ENCODE peak calls at places on chromosomes 16 and 17, in six cellular contexts. C is HL-60, D is ureter, H is AG20443, N is neural crest cell, M is lung microvascular endothelial cell. S is an unnamed sample.
A peak's percentile ranks its signal among the peaks of the same experiment; 100 is the strongest.

GRCh38 chr17:68576811-68577551 is 24.2 kb downstream of the FAM20A start:
- DNase-seq in C (no peak), D (no peak), H (peak; percentile 84), N (no peak), M (no peak), S (no peak)

GRCh38 chr17:32342603-32343325 is 791 bp upstream of the C17orf75 start:
- DNase-seq in C (no peak), D (no peak), H (no peak), N (no peak), M (no peak), S (no peak)

GRCh38 chr17:66954632-66955031 is 9.9 kb upstream of the CACNG4 start:
- DNase-seq in C (no peak), D (no peak), H (no peak), N (no peak), M (no peak), S (no peak)

GRCh38 chr16:64920211-64920610 is 201.7 kb downstream of the CDH11 start:
- DNase-seq in C (no peak), D (no peak), H (no peak), N (no peak), M (no peak), S (no peak)

GRCh38 chr17:80990921-80991644 is 558 bp upstream of the CHMP6 start:
- DNase-seq in C (no peak), D (no peak), H (no peak), N (no peak), M (no peak), S (no peak)

GRCh38 chr16:75535901-75536300 is at the start of gene CHST5:
- DNase-seq in C (no peak), D (no peak), H (no peak), N (no peak), M (no peak), S (no peak)

GRCh38 chr17:7334938-7335538 is 1.3 kb upstream of the ACAP1 start:
- DNase-seq in C (no peak), D (no peak), H (no peak), N (no peak), M (no peak), S (no peak)

GRCh38 chr16:86929149-86929871 is 351.0 kb downstream of the FOXL1 start:
- DNase-seq in C (no peak), D (no peak), H (no peak), N (no peak), M (peak; percentile 88), S (no peak)

GRCh38 chr16:67845291-67846062 is 1.3 kb upstream of the NUTF2 start:
- DNase-seq in C (no peak), D (no peak), H (no peak), N (no peak), M (no peak), S (no peak)

GRCh38 chr17:39668141-39668924 is at the start of gene PNMT:
- DNase-seq in C (no peak), D (peak; percentile 69), H (peak; percentile 80), N (peak; percentile 78), M (peak; percentile 65), S (no peak)

GRCh38 chr17:44830359-44831269 is 527 bp upstream of the GJC1 start:
- DNase-seq in C (no peak), D (no peak), H (peak; percentile 44), N (peak; percentile 44), M (peak; percentile 35), S (no peak)

S was measured in neuronal stem cell.